ENCODE peak calls at places on chromosomes 12 and 14, in ten cellular contexts. A is cardiac muscle cell; W is A172; L is effector memory CD8-positive, alpha-beta T cell; G is left ventricle myocardium superior; D is mucosa of gallbladder; P is GOT3; M is amniotic stem cell; C is stimulated activated CD4-positive, alpha-beta T cell treated with anti-CD3 and anti-CD28 coated beads, Interleukin-2, amount 100 ng/mL, for 48 hours; T is activated CD8-positive, alpha-beta memory T cell treated with anti-CD3 and anti-CD28 coated beads for 48 hours. B is an unnamed sample.

GRCh38 chr12:88063375-88063774 is 34.2 kb upstream of the C12orf50 start:
- DNase-seq in L (no peak), T (no peak), A (no peak), M (no peak), C (no peak), G (no peak), D (no peak), P (no peak), W (peak), B (no peak)

GRCh38 chr14:38339704-38340103 is 83.8 kb upstream of the CLEC14A start:
- DNase-seq in A (no peak), D (no peak), W (peak), C (no peak), P (no peak), L (no peak), G (no peak), T (no peak), M (no peak), B (no peak)

GRCh38 chr12:112716099-112717093 is 75.2 kb upstream of the RPH3A start:
- DNase-seq in P (no peak), M (no peak), L (no peak), D (no peak), W (peak), G (no peak), T (no peak), A (peak), C (no peak), B (peak)

GRCh38 chr12:100473050-100473715 is 483 bp upstream of the NR1H4 start:
- DNase-seq in C (no peak), G (no peak), M (no peak), T (no peak), L (no peak), A (no peak), D (no peak), P (no peak), W (no peak), B (no peak)

GRCh38 chr14:67221248-67221981 is 19.8 kb upstream of the PALS1 start:
- DNase-seq in G (no peak), L (no peak), T (no peak), M (no peak), C (no peak), W (peak), P (no peak), D (no peak), A (no peak), B (no peak)

GRCh38 chr14:54267172-54267571 is 129.6 kb upstream of the CDKN3 start:
- DNase-seq in W (no peak), C (no peak), L (no peak), P (no peak), T (no peak), G (no peak), M (no peak), D (no peak), A (no peak), B (no peak)

GRCh38 chr12:131950182-131950913 is 606 bp downstream of the EP400 start:
- DNase-seq in M (no peak), T (no peak), C (no peak), G (peak), L (peak), W (no peak), A (peak), D (no peak), P (no peak), B (no peak)

GRCh38 chr12:24012528-24012927 is 63.1 kb upstream of the SOX5 start:
- DNase-seq in A (no peak), L (no peak), D (no peak), C (no peak), W (no peak), P (no peak), G (no peak), M (no peak), T (no peak), B (no peak)

GRCh38 chr12:41556176-41556575 is 368.1 kb downstream of the PDZRN4 start:
- DNase-seq in C (no peak), W (no peak), A (no peak), D (no peak), T (no peak), P (no peak), M (no peak), L (no peak), G (no peak), B (no peak)

GRCh38 chr12:21710944-21711343 is 53.3 kb upstream of the LDHB start:
- DNase-seq in G (no peak), T (no peak), D (no peak), L (no peak), W (no peak), P (no peak), M (no peak), A (no peak), C (no peak), B (no peak)

GRCh38 chr12:64679487-64679983 is 69.2 kb downstream of the RASSF3 start:
- DNase-seq in G (peak), C (peak), A (no peak), T (no peak), P (no peak), D (peak), M (no peak), W (peak), L (peak), B (peak)

GRCh38 chr14:89330236-89331002 is 86.6 kb downstream of the FOXN3 start:
- DNase-seq in G (no peak), T (no peak), M (peak), L (no peak), C (no peak), W (no peak), P (no peak), D (peak), A (no peak), B (no peak)

GRCh38 chr12:70190252-70191010 is 52.8 kb upstream of the CNOT2 start:
- DNase-seq in G (no peak), A (no peak), T (no peak), D (no peak), C (no peak), P (no peak), W (no peak), L (no peak), M (no peak), B (no peak)

GRCh38 chr12:75086086-75087038 is 123.3 kb downstream of the KCNC2 start:
- DNase-seq in C (no peak), T (no peak), D (no peak), L (no peak), A (peak), P (no peak), W (peak), M (peak), G (no peak), B (peak)

GRCh38 chr12:127811988-127812387 is 455.0 kb upstream of the TMEM132C start:
- DNase-seq in C (no peak), P (peak), D (no peak), A (peak), W (peak), T (no peak), M (peak), G (peak), L (no peak), B (no peak)

B was measured in cerebellar cortex.